ENCODE peak calls at places on chromosomes 16 and 17, in seven cellular contexts. One of them, this sample, is unnamed.

GRCh38 chr16:2226245-2226793 is 2.9 kb downstream of the E4F1 start:
- DNase-seq in fibroblast of lung: no peak
- DNase-seq in stimulated activated effector memory CD8-positive, alpha-beta T cell treated with anti-CD3 and anti-CD28 coated beads, Interleukin-12 subunit alpha, Interleukin-12 subunit beta, amount 100 ng/mL, for 72 hours: no peak
- DNase-seq in NCI-H1436: no peak
- DNase-seq in bronchial epithelial cell: no peak
- DNase-seq in putamen: no peak
- DNase-seq in mucosa of descending colon: peak
- DNase-seq in this sample: no peak

GRCh38 chr16:21101631-21102420 is 48.8 kb downstream of the DNAH3 start:
- DNase-seq in fibroblast of lung: peak
- DNase-seq in stimulated activated effector memory CD8-positive, alpha-beta T cell treated with anti-CD3 and anti-CD28 coated beads, Interleukin-12 subunit alpha, Interleukin-12 subunit beta, amount 100 ng/mL, for 72 hours: no peak
- DNase-seq in NCI-H1436: no peak
- DNase-seq in bronchial epithelial cell: no peak
- DNase-seq in putamen: no peak
- DNase-seq in mucosa of descending colon: no peak
- DNase-seq in this sample: no peak

GRCh38 chr16:54654429-54654828 is 276.2 kb upstream of the IRX5 start:
- DNase-seq in fibroblast of lung: no peak
- DNase-seq in stimulated activated effector memory CD8-positive, alpha-beta T cell treated with anti-CD3 and anti-CD28 coated beads, Interleukin-12 subunit alpha, Interleukin-12 subunit beta, amount 100 ng/mL, for 72 hours: no peak
- DNase-seq in NCI-H1436: peak
- DNase-seq in bronchial epithelial cell: no peak
- DNase-seq in putamen: no peak
- DNase-seq in mucosa of descending colon: no peak
- DNase-seq in this sample: no peak

GRCh38 chr16:17939052-17939673 is 397.4 kb downstream of the NPIPA8 start:
- DNase-seq in fibroblast of lung: no peak
- DNase-seq in stimulated activated effector memory CD8-positive, alpha-beta T cell treated with anti-CD3 and anti-CD28 coated beads, Interleukin-12 subunit alpha, Interleukin-12 subunit beta, amount 100 ng/mL, for 72 hours: no peak
- DNase-seq in NCI-H1436: no peak
- DNase-seq in bronchial epithelial cell: no peak
- DNase-seq in putamen: no peak
- DNase-seq in mucosa of descending colon: no peak
- DNase-seq in this sample: no peak

GRCh38 chr17:2215616-2216364 is 87.8 kb downstream of the SMG6 start:
- DNase-seq in fibroblast of lung: peak
- DNase-seq in stimulated activated effector memory CD8-positive, alpha-beta T cell treated with anti-CD3 and anti-CD28 coated beads, Interleukin-12 subunit alpha, Interleukin-12 subunit beta, amount 100 ng/mL, for 72 hours: peak
- DNase-seq in NCI-H1436: no peak
- DNase-seq in bronchial epithelial cell: no peak
- DNase-seq in putamen: peak
- DNase-seq in mucosa of descending colon: peak
- DNase-seq in this sample: no peak

GRCh38 chr17:42670925-42671657 is 5.7 kb downstream of the PLEKHH3 start:
- DNase-seq in fibroblast of lung: no peak
- DNase-seq in stimulated activated effector memory CD8-positive, alpha-beta T cell treated with anti-CD3 and anti-CD28 coated beads, Interleukin-12 subunit alpha, Interleukin-12 subunit beta, amount 100 ng/mL, for 72 hours: no peak
- DNase-seq in NCI-H1436: no peak
- DNase-seq in bronchial epithelial cell: no peak
- DNase-seq in putamen: no peak
- DNase-seq in mucosa of descending colon: no peak
- DNase-seq in this sample: no peak

GRCh38 chr17:62963296-62963695 is 2.7 kb upstream of the TANC2 start:
- DNase-seq in fibroblast of lung: peak
- DNase-seq in stimulated activated effector memory CD8-positive, alpha-beta T cell treated with anti-CD3 and anti-CD28 coated beads, Interleukin-12 subunit alpha, Interleukin-12 subunit beta, amount 100 ng/mL, for 72 hours: no peak
- DNase-seq in NCI-H1436: no peak
- DNase-seq in bronchial epithelial cell: peak
- DNase-seq in putamen: no peak
- DNase-seq in mucosa of descending colon: no peak
- DNase-seq in this sample: no peak

GRCh38 chr17:60102632-60103047 is 23.9 kb upstream of the HEATR6 start:
- DNase-seq in fibroblast of lung: peak
- DNase-seq in stimulated activated effector memory CD8-positive, alpha-beta T cell treated with anti-CD3 and anti-CD28 coated beads, Interleukin-12 subunit alpha, Interleukin-12 subunit beta, amount 100 ng/mL, for 72 hours: peak
- DNase-seq in NCI-H1436: no peak
- DNase-seq in bronchial epithelial cell: peak
- DNase-seq in putamen: no peak
- DNase-seq in mucosa of descending colon: peak
- DNase-seq in this sample: no peak

GRCh38 chr17:79836952-79837887 is 2.0 kb downstream of the CBX4 start:
- DNase-seq in fibroblast of lung: peak
- DNase-seq in stimulated activated effector memory CD8-positive, alpha-beta T cell treated with anti-CD3 and anti-CD28 coated beads, Interleukin-12 subunit alpha, Interleukin-12 subunit beta, amount 100 ng/mL, for 72 hours: peak
- DNase-seq in NCI-H1436: peak
- DNase-seq in bronchial epithelial cell: peak
- DNase-seq in putamen: no peak
- DNase-seq in mucosa of descending colon: peak
- DNase-seq in this sample: no peak

GRCh38 chr16:8869212-8869987 is 594 bp upstream of the CARHSP1 start:
- DNase-seq in fibroblast of lung: no peak
- DNase-seq in stimulated activated effector memory CD8-positive, alpha-beta T cell treated with anti-CD3 and anti-CD28 coated beads, Interleukin-12 subunit alpha, Interleukin-12 subunit beta, amount 100 ng/mL, for 72 hours: no peak
- DNase-seq in NCI-H1436: no peak
- DNase-seq in bronchial epithelial cell: no peak
- DNase-seq in putamen: no peak
- DNase-seq in mucosa of descending colon: peak
- DNase-seq in this sample: no peak

GRCh38 chr17:78351449-78352006 is 8.3 kb downstream of the SOCS3 start:
- DNase-seq in fibroblast of lung: peak
- DNase-seq in stimulated activated effector memory CD8-positive, alpha-beta T cell treated with anti-CD3 and anti-CD28 coated beads, Interleukin-12 subunit alpha, Interleukin-12 subunit beta, amount 100 ng/mL, for 72 hours: no peak
- DNase-seq in NCI-H1436: no peak
- DNase-seq in bronchial epithelial cell: peak
- DNase-seq in putamen: peak
- DNase-seq in mucosa of descending colon: peak
- DNase-seq in this sample: no peak

GRCh38 chr17:21287703-21288449 is 3.4 kb downstream of the MAP2K3 start:
- DNase-seq in fibroblast of lung: peak
- DNase-seq in stimulated activated effector memory CD8-positive, alpha-beta T cell treated with anti-CD3 and anti-CD28 coated beads, Interleukin-12 subunit alpha, Interleukin-12 subunit beta, amount 100 ng/mL, for 72 hours: peak
- DNase-seq in NCI-H1436: peak
- DNase-seq in bronchial epithelial cell: peak
- DNase-seq in putamen: peak
- DNase-seq in mucosa of descending colon: peak
- DNase-seq in this sample: peak

GRCh38 chr16:66621973-66622372 is 17.5 kb downstream of the CMTM3 start:
- DNase-seq in fibroblast of lung: no peak
- DNase-seq in stimulated activated effector memory CD8-positive, alpha-beta T cell treated with anti-CD3 and anti-CD28 coated beads, Interleukin-12 subunit alpha, Interleukin-12 subunit beta, amount 100 ng/mL, for 72 hours: no peak
- DNase-seq in NCI-H1436: no peak
- DNase-seq in bronchial epithelial cell: no peak
- DNase-seq in putamen: no peak
- DNase-seq in mucosa of descending colon: no peak
- DNase-seq in this sample: no peak

GRCh38 chr16:25256821-25257503 is 683 bp downstream of the ZKSCAN2 start:
- DNase-seq in fibroblast of lung: no peak
- DNase-seq in stimulated activated effector memory CD8-positive, alpha-beta T cell treated with anti-CD3 and anti-CD28 coated beads, Interleukin-12 subunit alpha, Interleukin-12 subunit beta, amount 100 ng/mL, for 72 hours: peak
- DNase-seq in NCI-H1436: no peak
- DNase-seq in bronchial epithelial cell: peak
- DNase-seq in putamen: no peak
- DNase-seq in mucosa of descending colon: peak
- DNase-seq in this sample: no peak

GRCh38 chr17:8151641-8152111 is 528 bp downstream of the PER1 start:
- DNase-seq in fibroblast of lung: peak
- DNase-seq in stimulated activated effector memory CD8-positive, alpha-beta T cell treated with anti-CD3 and anti-CD28 coated beads, Interleukin-12 subunit alpha, Interleukin-12 subunit beta, amount 100 ng/mL, for 72 hours: no peak
- DNase-seq in NCI-H1436: no peak
- DNase-seq in bronchial epithelial cell: peak
- DNase-seq in putamen: no peak
- DNase-seq in mucosa of descending colon: peak
- DNase-seq in this sample: no peak

GRCh38 chr16:90031931-90032663 is 12.8 kb upstream of the DBNDD1 start:
- DNase-seq in fibroblast of lung: peak
- DNase-seq in stimulated activated effector memory CD8-positive, alpha-beta T cell treated with anti-CD3 and anti-CD28 coated beads, Interleukin-12 subunit alpha, Interleukin-12 subunit beta, amount 100 ng/mL, for 72 hours: no peak
- DNase-seq in NCI-H1436: no peak
- DNase-seq in bronchial epithelial cell: no peak
- DNase-seq in putamen: no peak
- DNase-seq in mucosa of descending colon: no peak
- DNase-seq in this sample: no peak

GRCh38 chr16:81517630-81518438 is 73.2 kb downstream of the CMIP start:
- DNase-seq in fibroblast of lung: peak
- DNase-seq in stimulated activated effector memory CD8-positive, alpha-beta T cell treated with anti-CD3 and anti-CD28 coated beads, Interleukin-12 subunit alpha, Interleukin-12 subunit beta, amount 100 ng/mL, for 72 hours: no peak
- DNase-seq in NCI-H1436: no peak
- DNase-seq in bronchial epithelial cell: no peak
- DNase-seq in putamen: no peak
- DNase-seq in mucosa of descending colon: no peak
- DNase-seq in this sample: no peak

GRCh38 chr16:87418644-87419043 is 26.5 kb downstream of the MAP1LC3B start:
- DNase-seq in fibroblast of lung: no peak
- DNase-seq in stimulated activated effector memory CD8-positive, alpha-beta T cell treated with anti-CD3 and anti-CD28 coated beads, Interleukin-12 subunit alpha, Interleukin-12 subunit beta, amount 100 ng/mL, for 72 hours: no peak
- DNase-seq in NCI-H1436: no peak
- DNase-seq in bronchial epithelial cell: no peak
- DNase-seq in putamen: no peak
- DNase-seq in mucosa of descending colon: no peak
- DNase-seq in this sample: no peak

GRCh38 chr17:78745407-78746088 is 36.5 kb downstream of the CYTH1 start:
- DNase-seq in fibroblast of lung: peak
- DNase-seq in stimulated activated effector memory CD8-positive, alpha-beta T cell treated with anti-CD3 and anti-CD28 coated beads, Interleukin-12 subunit alpha, Interleukin-12 subunit beta, amount 100 ng/mL, for 72 hours: no peak
- DNase-seq in NCI-H1436: peak
- DNase-seq in bronchial epithelial cell: no peak
- DNase-seq in putamen: no peak
- DNase-seq in mucosa of descending colon: no peak
- DNase-seq in this sample: no peak

GRCh38 chr17:10875984-10876555 is 38.2 kb upstream of the PIRT start:
- DNase-seq in fibroblast of lung: peak
- DNase-seq in stimulated activated effector memory CD8-positive, alpha-beta T cell treated with anti-CD3 and anti-CD28 coated beads, Interleukin-12 subunit alpha, Interleukin-12 subunit beta, amount 100 ng/mL, for 72 hours: peak
- DNase-seq in NCI-H1436: peak
- DNase-seq in bronchial epithelial cell: peak
- DNase-seq in putamen: peak
- DNase-seq in mucosa of descending colon: peak
- DNase-seq in this sample: no peak

GRCh38 chr16:13936596-13937081 is 16.7 kb downstream of the ERCC4 start:
- DNase-seq in fibroblast of lung: peak
- DNase-seq in stimulated activated effector memory CD8-positive, alpha-beta T cell treated with anti-CD3 and anti-CD28 coated beads, Interleukin-12 subunit alpha, Interleukin-12 subunit beta, amount 100 ng/mL, for 72 hours: no peak
- DNase-seq in NCI-H1436: no peak
- DNase-seq in bronchial epithelial cell: peak
- DNase-seq in putamen: no peak
- DNase-seq in mucosa of descending colon: no peak
- DNase-seq in this sample: no peak

GRCh38 chr16:2471016-2471652 is at the start of gene NTN3:
- DNase-seq in fibroblast of lung: no peak
- DNase-seq in stimulated activated effector memory CD8-positive, alpha-beta T cell treated with anti-CD3 and anti-CD28 coated beads, Interleukin-12 subunit alpha, Interleukin-12 subunit beta, amount 100 ng/mL, for 72 hours: no peak
- DNase-seq in NCI-H1436: peak
- DNase-seq in bronchial epithelial cell: no peak
- DNase-seq in putamen: no peak
- DNase-seq in mucosa of descending colon: peak
- DNase-seq in this sample: no peak

GRCh38 chr16:80512460-80512859 is 28.3 kb upstream of the DYNLRB2 start:
- DNase-seq in fibroblast of lung: no peak
- DNase-seq in stimulated activated effector memory CD8-positive, alpha-beta T cell treated with anti-CD3 and anti-CD28 coated beads, Interleukin-12 subunit alpha, Interleukin-12 subunit beta, amount 100 ng/mL, for 72 hours: no peak
- DNase-seq in NCI-H1436: no peak
- DNase-seq in bronchial epithelial cell: no peak
- DNase-seq in putamen: no peak
- DNase-seq in mucosa of descending colon: no peak
- DNase-seq in this sample: no peak

GRCh38 chr17:61635913-61636432 is 45.0 kb upstream of the NACA2 start:
- DNase-seq in fibroblast of lung: peak
- DNase-seq in stimulated activated effector memory CD8-positive, alpha-beta T cell treated with anti-CD3 and anti-CD28 coated beads, Interleukin-12 subunit alpha, Interleukin-12 subunit beta, amount 100 ng/mL, for 72 hours: peak
- DNase-seq in NCI-H1436: peak
- DNase-seq in bronchial epithelial cell: peak
- DNase-seq in putamen: peak
- DNase-seq in mucosa of descending colon: peak
- DNase-seq in this sample: peak

GRCh38 chr17:31404028-31404949 is 12.8 kb downstream of the RAB11FIP4 start:
- DNase-seq in fibroblast of lung: no peak
- DNase-seq in stimulated activated effector memory CD8-positive, alpha-beta T cell treated with anti-CD3 and anti-CD28 coated beads, Interleukin-12 subunit alpha, Interleukin-12 subunit beta, amount 100 ng/mL, for 72 hours: no peak
- DNase-seq in NCI-H1436: no peak
- DNase-seq in bronchial epithelial cell: peak
- DNase-seq in putamen: no peak
- DNase-seq in mucosa of descending colon: no peak
- DNase-seq in this sample: no peak

GRCh38 chr17:38871247-38871991 is 1.6 kb downstream of the LASP1 start:
- DNase-seq in fibroblast of lung: peak
- DNase-seq in stimulated activated effector memory CD8-positive, alpha-beta T cell treated with anti-CD3 and anti-CD28 coated beads, Interleukin-12 subunit alpha, Interleukin-12 subunit beta, amount 100 ng/mL, for 72 hours: peak
- DNase-seq in NCI-H1436: no peak
- DNase-seq in bronchial epithelial cell: peak
- DNase-seq in putamen: peak
- DNase-seq in mucosa of descending colon: peak
- DNase-seq in this sample: no peak

GRCh38 chr16:56321571-56321970 is 103.8 kb downstream of the AMFR start:
- DNase-seq in fibroblast of lung: no peak
- DNase-seq in stimulated activated effector memory CD8-positive, alpha-beta T cell treated with anti-CD3 and anti-CD28 coated beads, Interleukin-12 subunit alpha, Interleukin-12 subunit beta, amount 100 ng/mL, for 72 hours: no peak
- DNase-seq in NCI-H1436: no peak
- DNase-seq in bronchial epithelial cell: no peak
- DNase-seq in putamen: no peak
- DNase-seq in mucosa of descending colon: no peak
- DNase-seq in this sample: no peak

GRCh38 chr17:19386276-19386863 is 620 bp downstream of the MFAP4 start:
- DNase-seq in fibroblast of lung: peak
- DNase-seq in stimulated activated effector memory CD8-positive, alpha-beta T cell treated with anti-CD3 and anti-CD28 coated beads, Interleukin-12 subunit alpha, Interleukin-12 subunit beta, amount 100 ng/mL, for 72 hours: no peak
- DNase-seq in NCI-H1436: no peak
- DNase-seq in bronchial epithelial cell: peak
- DNase-seq in putamen: no peak
- DNase-seq in mucosa of descending colon: no peak
- DNase-seq in this sample: no peak

GRCh38 chr16:84284168-84284722 is 10.4 kb upstream of the WFDC1 start:
- DNase-seq in fibroblast of lung: peak
- DNase-seq in stimulated activated effector memory CD8-positive, alpha-beta T cell treated with anti-CD3 and anti-CD28 coated beads, Interleukin-12 subunit alpha, Interleukin-12 subunit beta, amount 100 ng/mL, for 72 hours: no peak
- DNase-seq in NCI-H1436: no peak
- DNase-seq in bronchial epithelial cell: peak
- DNase-seq in putamen: no peak
- DNase-seq in mucosa of descending colon: peak
- DNase-seq in this sample: no peak

GRCh38 chr16:49527621-49528020 is 154.0 kb downstream of the C16orf78 start:
- DNase-seq in fibroblast of lung: peak
- DNase-seq in stimulated activated effector memory CD8-positive, alpha-beta T cell treated with anti-CD3 and anti-CD28 coated beads, Interleukin-12 subunit alpha, Interleukin-12 subunit beta, amount 100 ng/mL, for 72 hours: no peak
- DNase-seq in NCI-H1436: no peak
- DNase-seq in bronchial epithelial cell: no peak
- DNase-seq in putamen: no peak
- DNase-seq in mucosa of descending colon: no peak
- DNase-seq in this sample: no peak

GRCh38 chr17:40448639-40449261 is 5.5 kb downstream of the IGFBP4 start:
- DNase-seq in fibroblast of lung: peak
- DNase-seq in stimulated activated effector memory CD8-positive, alpha-beta T cell treated with anti-CD3 and anti-CD28 coated beads, Interleukin-12 subunit alpha, Interleukin-12 subunit beta, amount 100 ng/mL, for 72 hours: no peak
- DNase-seq in NCI-H1436: no peak
- DNase-seq in bronchial epithelial cell: peak
- DNase-seq in putamen: no peak
- DNase-seq in mucosa of descending colon: peak
- DNase-seq in this sample: no peak

GRCh38 chr16:66894948-66895696 is 14.8 kb downstream of the PDP2 start:
- DNase-seq in fibroblast of lung: peak
- DNase-seq in stimulated activated effector memory CD8-positive, alpha-beta T cell treated with anti-CD3 and anti-CD28 coated beads, Interleukin-12 subunit alpha, Interleukin-12 subunit beta, amount 100 ng/mL, for 72 hours: peak
- DNase-seq in NCI-H1436: peak
- DNase-seq in bronchial epithelial cell: peak
- DNase-seq in putamen: peak
- DNase-seq in mucosa of descending colon: peak
- DNase-seq in this sample: peak

GRCh38 chr17:60554377-60554788 is 28.3 kb upstream of the APPBP2 start:
- DNase-seq in fibroblast of lung: peak
- DNase-seq in stimulated activated effector memory CD8-positive, alpha-beta T cell treated with anti-CD3 and anti-CD28 coated beads, Interleukin-12 subunit alpha, Interleukin-12 subunit beta, amount 100 ng/mL, for 72 hours: no peak
- DNase-seq in NCI-H1436: no peak
- DNase-seq in bronchial epithelial cell: peak
- DNase-seq in putamen: no peak
- DNase-seq in mucosa of descending colon: no peak
- DNase-seq in this sample: peak

GRCh38 chr16:19810817-19811731 is 73.6 kb downstream of the GPRC5B start:
- DNase-seq in fibroblast of lung: peak
- DNase-seq in stimulated activated effector memory CD8-positive, alpha-beta T cell treated with anti-CD3 and anti-CD28 coated beads, Interleukin-12 subunit alpha, Interleukin-12 subunit beta, amount 100 ng/mL, for 72 hours: no peak
- DNase-seq in NCI-H1436: no peak
- DNase-seq in bronchial epithelial cell: peak
- DNase-seq in putamen: no peak
- DNase-seq in mucosa of descending colon: no peak
- DNase-seq in this sample: peak

GRCh38 chr16:56388209-56388608 is 37.1 kb downstream of the AMFR start:
- DNase-seq in fibroblast of lung: peak
- DNase-seq in stimulated activated effector memory CD8-positive, alpha-beta T cell treated with anti-CD3 and anti-CD28 coated beads, Interleukin-12 subunit alpha, Interleukin-12 subunit beta, amount 100 ng/mL, for 72 hours: no peak
- DNase-seq in NCI-H1436: no peak
- DNase-seq in bronchial epithelial cell: peak
- DNase-seq in putamen: no peak
- DNase-seq in mucosa of descending colon: no peak
- DNase-seq in this sample: no peak

GRCh38 chr17:40035162-40035559 is 19.0 kb downstream of the MED24 start:
- DNase-seq in fibroblast of lung: peak
- DNase-seq in stimulated activated effector memory CD8-positive, alpha-beta T cell treated with anti-CD3 and anti-CD28 coated beads, Interleukin-12 subunit alpha, Interleukin-12 subunit beta, amount 100 ng/mL, for 72 hours: no peak
- DNase-seq in NCI-H1436: no peak
- DNase-seq in bronchial epithelial cell: no peak
- DNase-seq in putamen: no peak
- DNase-seq in mucosa of descending colon: peak
- DNase-seq in this sample: no peak

This sample was measured in HS-27A.